ENCODE peak calls at places on chromosomes 16 and 17, in six cellular contexts. J, Y, T, C, N and X are unnamed samples.

GRCh38 chr17:72425133-72425795 is 304.4 kb downstream of the SOX9 start:
- DNase-seq in T (no peak), Y (no peak), J (no peak), N (no peak), C (no peak), X (no peak)

GRCh38 chr16:15899538-15900100 is 11.2 kb upstream of the CEP20 start:
- DNase-seq in N (peak; percentile 71), Y (no peak), T (no peak), C (peak; percentile 31), J (no peak), X (peak; percentile 89)

GRCh38 chr17:75783069-75783783 is 1.4 kb upstream of the UNK start:
- DNase-seq in Y (no peak), C (peak; percentile 52), J (peak; percentile 90), T (no peak), N (no peak), X (no peak)

GRCh38 chr17:77433385-77434135 is 292.8 kb downstream of the SEC14L1 start:
- DNase-seq in T (peak; percentile 53), N (no peak), C (no peak), J (peak; percentile 78), Y (no peak), X (no peak)

GRCh38 chr16:4319454-4319853 is 3.6 kb downstream of the GLIS2 start:
- DNase-seq in N (no peak), T (peak; percentile 76), J (peak; percentile 21), Y (peak; percentile 85), C (peak; percentile 61), X (no peak)

GRCh38 chr17:49450735-49451134 is 36.1 kb upstream of the PHB1 start:
- DNase-seq in T (no peak), N (no peak), J (peak; percentile 34), C (no peak), Y (no peak), X (no peak)

GRCh38 chr17:72113751-72114150 is 7.1 kb upstream of the SOX9 start:
- DNase-seq in C (no peak), J (no peak), N (no peak), T (no peak), Y (no peak), X (no peak)

GRCh38 chr17:1481736-1482135 is 10.8 kb downstream of the MYO1C start:
- DNase-seq in C (no peak), N (no peak), Y (no peak), J (no peak), T (no peak), X (no peak)

GRCh38 chr17:63495471-63495870 is 18.6 kb downstream of the ACE start:
- DNase-seq in Y (no peak), N (no peak), C (no peak), T (peak; percentile 12), J (no peak), X (no peak)

GRCh38 chr16:46730126-46730525 is 18.0 kb downstream of the MYLK3 start:
- DNase-seq in T (no peak), J (no peak), N (peak; percentile 29), C (no peak), Y (no peak), X (no peak)

GRCh38 chr17:41885733-41886132 is 20.5 kb upstream of the KLHL11 start:
- DNase-seq in J (no peak), Y (no peak), T (no peak), C (no peak), N (no peak), X (no peak)

GRCh38 chr17:64466019-64466735 is 17.3 kb downstream of the MILR1 start:
- DNase-seq in N (no peak), T (no peak), J (no peak), Y (no peak), C (no peak), X (no peak)

GRCh38 chr17:30530346-30531025 is 53.3 kb downstream of the GOSR1 start:
- DNase-seq in Y (no peak), J (no peak), T (no peak), N (no peak), C (no peak), X (no peak)

GRCh38 chr16:10862432-10862831 is 14.6 kb upstream of the CIITA start:
- DNase-seq in T (no peak), N (peak; percentile 89), Y (peak; percentile 76), C (no peak), J (no peak), X (peak; percentile 86)

GRCh38 chr17:79931517-79932309 is 92.5 kb upstream of the CBX4 start:
- DNase-seq in Y (no peak), T (no peak), C (peak; percentile 73), N (no peak), J (no peak), X (no peak)

GRCh38 chr16:70402916-70403659 is 35.8 kb downstream of the ST3GAL2 start:
- DNase-seq in C (no peak), N (no peak), T (no peak), J (no peak), Y (no peak), X (no peak)

GRCh38 chr17:18026408-18026776 is 12.6 kb downstream of the ATPAF2 start:
- DNase-seq in T (peak; percentile 68), C (no peak), J (no peak), N (peak; percentile 92), Y (peak; percentile 54), X (no peak)

GRCh38 chr16:14003119-14003570 is 68.0 kb upstream of the MRTFB start:
- DNase-seq in T (no peak), C (peak; percentile 24), Y (peak; percentile 79), J (peak; percentile 24), N (peak; percentile 89), X (no peak)

GRCh38 chr16:83482545-83483162 is 325.1 kb upstream of the HSBP1 start:
- DNase-seq in C (no peak), N (no peak), Y (no peak), T (no peak), J (no peak), X (no peak)

GRCh38 chr16:77467929-77468328 is 33.1 kb upstream of the ADAMTS18 start:
- DNase-seq in J (no peak), T (no peak), N (no peak), Y (no peak), C (no peak), X (no peak)

GRCh38 chr17:45231481-45232116 is 9.9 kb downstream of the FMNL1 start:
- DNase-seq in T (no peak), Y (no peak), C (peak; percentile 50), J (peak; percentile 51), N (no peak), X (no peak)

GRCh38 chr17:37640016-37640415 is 3.2 kb downstream of the DDX52 start:
- DNase-seq in Y (no peak), C (no peak), J (no peak), N (no peak), T (no peak), X (no peak)

GRCh38 chr17:37643118-37643766 is at the start of gene DDX52:
- DNase-seq in C (peak; percentile 96), Y (peak; percentile 95), J (peak; percentile 92), N (peak; percentile 96), T (peak; percentile 94), X (peak; percentile 98)

GRCh38 chr17:37642706-37643105 is 540 bp downstream of the DDX52 start:
- DNase-seq in J (peak; percentile 16), N (no peak), T (no peak), Y (no peak), C (no peak), X (no peak)

GRCh38 chr17:37648555-37648954 is 5.3 kb upstream of the DDX52 start:
- DNase-seq in T (no peak), C (no peak), Y (no peak), N (no peak), J (no peak), X (no peak)

DNA sequence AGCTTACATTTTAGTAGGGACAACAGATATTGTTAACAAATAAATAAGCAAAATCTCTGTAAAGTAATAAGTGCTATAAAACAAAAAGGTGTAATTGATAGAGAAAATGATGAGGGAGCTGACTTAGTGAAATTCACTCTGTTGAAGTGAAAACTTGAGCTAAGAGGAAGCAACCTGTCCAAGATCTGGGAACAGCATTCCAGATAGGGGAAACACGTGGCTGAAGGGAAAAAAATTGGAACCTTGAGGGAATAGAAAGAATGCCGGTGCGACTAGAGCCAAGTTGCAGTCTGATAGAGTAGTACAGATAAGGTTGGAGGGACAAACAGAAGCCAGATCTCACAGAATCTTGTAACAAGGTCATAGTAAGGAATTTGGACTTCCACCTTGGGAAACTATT is 583 bp upstream of the DDX52 start:
- DNase-seq in J (no peak), T (no peak), N (no peak), Y (no peak), C (no peak), X (peak; percentile 26)
- H3K4me3 ChIP-seq in J (peak overlapping the region; percentile 98), T (peak overlapping the region; percentile 64), N (peak overlapping the region; percentile 59), Y (peak overlapping the region; percentile 84), C (no peak overlapping the region), X (no peak overlapping the region)

DNA sequence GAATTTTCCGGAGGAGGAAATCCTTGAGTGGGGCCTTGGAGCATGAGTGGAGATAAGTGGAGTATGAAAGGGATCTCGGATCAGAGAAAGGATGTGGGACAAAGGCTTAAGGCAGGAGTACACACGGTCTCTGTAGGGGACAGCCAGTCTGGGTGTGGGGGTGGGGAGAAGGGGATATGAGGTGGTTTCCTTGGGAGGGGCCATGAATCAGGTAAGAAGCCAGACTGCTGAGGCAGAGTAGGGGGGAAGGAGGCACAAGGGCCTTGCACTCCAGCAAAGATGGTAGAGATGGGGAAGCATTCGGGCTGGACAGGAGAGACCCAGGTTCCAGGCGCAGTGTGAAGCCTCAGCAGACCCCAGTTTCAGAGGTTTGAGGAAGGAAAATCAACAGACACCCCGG is 1.6 kb downstream of the HSD11B2 start:
- DNase-seq in J (no peak), C (peak; percentile 55), Y (no peak), N (no peak), T (no peak), X (no peak)
- H3K4me3 ChIP-seq in J (no peak overlapping the region), C (peak overlapping the region; percentile 63), Y (no peak overlapping the region), N (no peak overlapping the region), T (no peak overlapping the region), X (no peak overlapping the region)

DNA sequence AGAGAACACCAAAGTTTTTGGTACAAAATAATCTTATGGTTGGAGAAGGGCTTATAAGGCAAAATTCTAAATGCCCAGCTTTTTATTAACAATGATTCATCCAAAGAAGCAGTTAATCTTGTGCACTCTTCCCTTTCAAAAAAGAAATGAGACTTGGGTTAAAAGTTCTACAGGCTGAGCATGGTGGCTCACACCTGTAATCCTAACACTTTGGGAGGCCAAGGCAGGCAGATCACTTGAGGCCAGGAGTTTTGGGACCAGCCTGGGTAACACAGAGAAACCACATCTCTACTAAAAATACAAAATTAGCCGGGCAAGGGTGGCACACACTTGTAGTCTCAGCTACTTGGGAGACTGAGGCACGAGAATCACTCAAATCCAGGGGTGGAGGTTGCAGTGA is 4.5 kb downstream of the SRSF1 start:
- DNase-seq in J (no peak), N (no peak), T (no peak), Y (no peak), C (no peak), X (no peak)
- H3K4me3 ChIP-seq in J (peak overlapping the region; percentile 96), N (no peak overlapping the region), T (no peak overlapping the region), Y (no peak overlapping the region), C (no peak overlapping the region), X (no peak overlapping the region)

DNA sequence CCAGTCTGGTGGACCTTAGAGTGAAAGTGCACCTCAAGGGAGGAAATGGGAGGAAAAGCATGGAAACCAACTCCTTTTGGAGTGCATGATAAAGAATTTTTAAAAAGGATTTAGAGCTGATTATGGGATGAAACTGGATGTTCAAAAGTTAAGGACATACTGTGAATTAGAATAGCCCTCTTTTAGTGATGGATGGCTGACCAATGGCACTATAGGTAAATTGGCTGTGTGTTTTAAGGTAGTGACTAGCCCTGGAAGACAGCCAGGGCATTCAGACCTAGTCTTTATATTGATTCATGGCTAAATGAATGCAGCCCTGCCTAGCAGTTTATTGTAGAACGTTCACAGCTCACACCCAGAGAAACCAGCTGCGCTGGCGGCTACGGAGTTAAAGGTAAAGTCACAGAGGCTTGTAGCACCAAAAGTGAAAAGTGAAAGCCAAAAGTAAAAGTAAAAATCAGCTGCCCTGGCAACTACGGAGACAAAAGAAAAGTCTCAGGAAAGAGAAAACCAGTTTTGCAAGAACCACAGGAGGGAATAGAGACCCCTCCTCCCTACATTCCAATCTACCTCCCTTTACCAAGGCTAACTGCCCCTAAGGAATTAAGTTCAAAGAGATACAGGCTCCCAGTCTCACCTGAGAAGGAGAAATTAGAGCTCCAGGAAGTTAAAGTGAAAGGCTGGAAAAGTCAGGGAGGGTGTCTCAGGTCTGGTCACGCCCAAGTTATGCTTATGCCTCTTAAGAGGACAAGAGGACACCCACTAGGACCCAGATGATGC is 21.8 kb downstream of the ACSM1 start:
- DNase-seq in N (peak; percentile 59), Y (peak; percentile 68), C (peak; percentile 91), J (no peak), T (peak; percentile 54), X (peak; percentile 75)
- H3K4me3 ChIP-seq in N (peak overlapping the region; percentile 9), Y (peak overlapping the region; percentile 59), C (no peak overlapping the region), J (no peak overlapping the region), T (peak overlapping the region; percentile 74), X (no peak overlapping the region)